ENCODE peak calls at places on chromosomes 11 and 22, in four cellular contexts. One of them, this sample, is unnamed.

GRCh38 chr11:47270331-47271271 is 668 bp downstream of the MADD start:
- DNase-seq in HepG2: peak; percentile 49
- DNase-seq in H1: no peak
- DNase-seq in GM12878: no peak
- DNase-seq in this sample: no peak

GRCh38 chr11:134509381-134510068 is 97.5 kb upstream of the B3GAT1 start:
- DNase-seq in GM12878: no peak
- DNase-seq in HepG2: no peak
- DNase-seq in H1: no peak
- DNase-seq in this sample: no peak

GRCh38 chr22:36201630-36202312 is at the start of gene APOL4:
- DNase-seq in HepG2: no peak
- DNase-seq in H1: no peak
- DNase-seq in GM12878: no peak
- DNase-seq in this sample: no peak

GRCh38 chr22:30774566-30774965 is 79.9 kb downstream of the OSBP2 start:
- DNase-seq in GM12878: no peak
- DNase-seq in HepG2: no peak
- DNase-seq in H1: no peak
- DNase-seq in this sample: no peak

GRCh38 chr22:35971418-35972119 is 57.1 kb downstream of the RBFOX2 start:
- DNase-seq in HepG2: peak; percentile 58
- DNase-seq in H1: no peak
- DNase-seq in GM12878: no peak
- DNase-seq in this sample: no peak

GRCh38 chr11:110830344-110831141 is 118.3 kb upstream of the ARHGAP20 start:
- DNase-seq in HepG2: no peak
- DNase-seq in GM12878: no peak
- DNase-seq in H1: peak; percentile 9
- DNase-seq in this sample: peak; percentile 6

GRCh38 chr11:95922099-95922498 is 1.8 kb downstream of the MTMR2 start:
- DNase-seq in HepG2: no peak
- DNase-seq in GM12878: no peak
- DNase-seq in H1: no peak
- DNase-seq in this sample: no peak

GRCh38 chr11:120707098-120707497 is 195.6 kb downstream of the GRIK4 start:
- DNase-seq in H1: no peak
- DNase-seq in HepG2: no peak
- DNase-seq in GM12878: no peak
- DNase-seq in this sample: no peak

GRCh38 chr11:3853935-3854659 is 1.4 kb upstream of the STIM1 start:
- DNase-seq in HepG2: no peak
- DNase-seq in H1: no peak
- DNase-seq in GM12878: peak; percentile 86
- DNase-seq in this sample: no peak

GRCh38 chr11:5626191-5626590 is 1.4 kb downstream of the TRIM34 start:
- DNase-seq in H1: no peak
- DNase-seq in GM12878: no peak
- DNase-seq in HepG2: no peak
- DNase-seq in this sample: no peak

GRCh38 chr11:8068605-8069221 is 12.3 kb upstream of the TUB start:
- DNase-seq in GM12878: no peak
- DNase-seq in HepG2: peak; percentile 47
- DNase-seq in H1: no peak
- DNase-seq in this sample: no peak

DNA sequence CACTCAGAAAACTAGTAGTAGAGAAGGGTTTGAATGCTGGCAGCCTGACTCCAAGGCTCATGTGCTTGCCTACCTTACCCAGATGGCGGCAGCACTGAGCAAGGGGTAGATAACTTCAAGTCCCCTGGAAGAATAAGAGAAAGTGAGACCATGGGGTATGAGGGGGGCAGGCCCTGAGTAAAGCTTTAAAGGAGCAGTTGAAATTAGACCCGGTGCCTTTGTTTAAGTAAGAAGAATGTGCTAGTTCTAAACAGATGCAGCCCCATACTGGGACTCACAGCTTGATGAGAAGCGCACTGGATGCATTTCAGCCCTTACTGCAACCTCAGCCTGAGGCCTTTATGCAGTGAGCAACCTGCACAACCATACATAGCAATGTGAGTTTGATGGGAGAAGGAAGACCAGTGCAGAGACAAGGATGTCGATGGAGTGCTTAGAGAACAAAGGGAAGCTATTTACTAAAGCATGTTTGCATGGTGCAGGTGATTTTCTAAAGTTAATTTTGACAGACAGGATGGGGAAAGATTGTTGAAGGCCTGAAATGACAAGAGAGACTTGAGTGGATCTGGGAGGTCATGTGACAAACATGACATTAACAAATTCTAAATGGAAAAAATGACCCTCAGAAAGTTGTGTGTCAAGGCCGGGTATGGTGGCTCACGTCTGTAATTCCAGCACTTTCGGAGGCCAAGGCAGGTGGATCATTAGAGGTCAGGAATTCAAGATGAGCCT is 27.1 kb upstream of the TMA7B start:
- DNase-seq in GM12878: no peak
- DNase-seq in HepG2: peak; percentile 29
- DNase-seq in H1: peak; percentile 78
- DNase-seq in this sample: peak; percentile 81
- TF ChIP-seq SUZ12 in GM12878: no peak
- TF ChIP-seq SUZ12 in HepG2: no peak
- TF ChIP-seq SUZ12 in H1: no peak
- TF ChIP-seq SUZ12 in this sample: no peak

DNA sequence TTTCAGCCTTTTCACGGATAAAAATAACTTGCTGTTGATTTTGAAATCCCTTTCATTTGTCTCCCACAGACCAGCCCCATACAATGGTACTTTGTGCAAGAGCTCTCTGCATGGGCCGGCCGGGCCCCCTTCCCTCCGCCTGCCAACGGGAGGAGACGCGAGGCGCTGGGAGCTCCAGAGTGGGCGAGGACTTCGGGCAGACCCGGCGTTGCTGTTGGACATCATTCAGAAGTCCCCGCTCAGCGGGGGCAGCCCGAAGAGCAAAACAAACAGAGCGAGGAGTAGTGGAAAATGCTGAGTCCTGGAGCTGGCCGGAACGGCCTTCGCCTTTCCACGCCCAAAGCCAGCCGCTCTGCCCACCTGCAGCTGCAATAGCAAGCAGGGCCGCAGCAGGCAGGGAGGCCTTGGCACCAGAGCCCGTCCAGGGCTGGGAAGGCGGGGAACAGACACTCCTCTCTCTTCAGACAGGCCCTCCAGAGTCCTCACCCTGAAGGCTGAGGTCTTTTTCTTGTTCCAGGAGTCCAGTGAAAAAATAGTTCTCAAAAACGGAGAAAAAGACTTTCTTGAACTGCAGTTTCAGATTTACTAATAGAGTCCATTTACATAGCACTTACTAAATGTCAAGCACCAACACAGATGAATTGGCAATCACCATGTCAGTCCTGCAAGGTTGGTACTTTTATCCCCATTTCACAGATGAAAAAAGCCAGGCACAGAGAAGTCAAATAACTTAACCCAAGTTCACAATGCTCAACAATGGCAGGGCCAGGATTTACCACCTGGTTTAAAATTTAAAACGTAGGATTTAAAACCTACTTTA is 135.5 kb downstream of the ETS1 start:
- DNase-seq in GM12878: no peak
- DNase-seq in HepG2: peak; percentile 82
- DNase-seq in H1: no peak
- DNase-seq in this sample: no peak
- H3K9ac ChIP-seq in GM12878: no peak overlapping the region
- H3K9ac ChIP-seq in HepG2: peak overlapping the region; percentile 41
- H3K9ac ChIP-seq in H1: no peak overlapping the region
- H3K9ac ChIP-seq in this sample: no peak overlapping the region

DNA sequence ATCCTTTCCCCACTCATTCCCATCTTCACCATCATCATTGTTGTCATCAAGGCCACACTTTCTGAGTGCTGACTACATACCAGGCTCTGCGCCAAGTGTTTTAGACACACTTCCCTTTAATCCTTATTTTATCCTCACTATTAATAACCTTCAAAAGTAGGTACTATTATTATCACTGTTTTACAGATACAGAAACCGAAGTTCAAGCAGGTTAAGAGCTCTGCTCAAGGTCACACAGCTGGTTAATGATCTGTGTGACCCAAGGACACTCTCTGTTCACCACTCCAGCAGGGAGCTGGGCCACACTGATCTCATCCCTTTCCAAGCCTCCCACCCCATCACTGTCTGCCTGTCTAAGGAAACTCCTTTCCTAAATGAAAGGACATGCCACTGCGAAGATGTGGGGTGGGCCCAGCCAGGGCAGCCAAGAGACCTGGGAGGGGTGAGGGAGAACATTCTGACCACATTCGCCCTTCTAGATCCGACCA is 17.2 kb upstream of the TSKU start:
- DNase-seq in GM12878: no peak
- DNase-seq in H1: no peak
- DNase-seq in HepG2: peak; percentile 43
- DNase-seq in this sample: no peak
- H3K27me3 ChIP-seq in GM12878: no peaks in the 10 kb centered on the region
- H3K27me3 ChIP-seq in H1: no peaks in the 10 kb centered on the region
- H3K27me3 ChIP-seq in HepG2: no peaks in the 10 kb centered on the region
- H3K27me3 ChIP-seq in this sample: no peaks in the 10 kb centered on the region

DNA sequence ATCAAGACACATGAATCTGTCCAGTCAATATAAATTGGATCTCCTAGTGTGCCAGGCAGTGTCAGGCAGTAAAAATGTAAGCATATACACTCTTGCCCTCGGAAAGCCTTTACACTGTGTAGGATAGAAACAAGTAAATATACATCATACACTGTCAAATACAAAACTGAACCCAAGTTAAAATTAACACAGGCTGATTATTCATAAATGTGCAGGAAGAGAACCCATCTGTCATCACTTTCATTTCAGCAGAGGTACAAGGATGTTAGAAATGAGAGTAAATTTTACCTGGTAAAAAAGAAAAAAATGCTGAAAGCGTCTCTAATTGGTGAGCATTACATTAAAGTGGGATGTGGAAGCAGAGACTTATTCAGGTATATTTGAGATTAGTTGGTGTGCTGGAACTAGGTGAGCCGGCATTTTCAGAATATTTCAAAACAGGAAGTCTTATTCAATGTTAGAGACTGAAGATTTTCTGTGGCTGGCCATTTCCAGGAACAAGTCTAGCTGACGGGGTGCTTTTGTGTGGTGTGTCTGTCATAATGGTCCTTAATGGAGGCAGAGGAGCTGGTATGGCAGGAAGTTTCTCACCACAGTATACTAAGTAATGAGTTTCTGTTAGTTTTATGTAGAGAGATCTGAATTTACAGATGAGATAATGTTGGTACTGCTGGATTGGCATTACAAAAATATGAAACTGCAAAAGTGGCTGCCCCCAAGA is 192.6 kb downstream of the CASP12 start:
- DNase-seq in HepG2: no peak
- DNase-seq in GM12878: peak; percentile 59
- DNase-seq in H1: no peak
- DNase-seq in this sample: no peak
- TF ChIP-seq SUZ12 in HepG2: no peak
- TF ChIP-seq SUZ12 in GM12878: no peak
- TF ChIP-seq SUZ12 in H1: no peak
- TF ChIP-seq SUZ12 in this sample: no peak

GRCh38 chr22:40634119-40634903 is 2.2 kb downstream of the MRTFA start:
- DNase-seq in GM12878: no peak
- DNase-seq in HepG2: no peak
- DNase-seq in H1: no peak
- DNase-seq in this sample: no peak
- H3K9ac ChIP-seq in GM12878: no peak overlapping the region
- H3K9ac ChIP-seq in HepG2: peak overlapping the region; percentile 91
- H3K9ac ChIP-seq in H1: no peak overlapping the region
- H3K9ac ChIP-seq in this sample: no peak overlapping the region

GRCh38 chr22:50014655-50015401 is 2.3 kb upstream of the IL17REL start:
- DNase-seq in GM12878: no peak
- DNase-seq in HepG2: no peak
- DNase-seq in H1: no peak
- DNase-seq in this sample: no peak
- H3K27me3 ChIP-seq in GM12878: no peaks in the 10 kb centered on the region
- H3K27me3 ChIP-seq in HepG2: peaks cover 73% of the 10 kb centered on the region
- H3K27me3 ChIP-seq in H1: peaks cover 41% of the 10 kb centered on the region
- H3K27me3 ChIP-seq in this sample: peaks cover 69% of the 10 kb centered on the region

GRCh38 chr22:47092896-47093311 is 330.5 kb downstream of the TBC1D22A start:
- DNase-seq in HepG2: no peak
- DNase-seq in GM12878: no peak
- DNase-seq in H1: no peak
- DNase-seq in this sample: no peak

GRCh38 chr22:47095395-47096122 is 333.1 kb downstream of the TBC1D22A start:
- DNase-seq in HepG2: no peak
- DNase-seq in GM12878: no peak
- DNase-seq in H1: no peak
- DNase-seq in this sample: no peak

GRCh38 chr22:47091921-47092700 is 329.7 kb downstream of the TBC1D22A start:
- DNase-seq in HepG2: no peak
- DNase-seq in GM12878: no peak
- DNase-seq in H1: no peak
- DNase-seq in this sample: no peak

GRCh38 chr22:47093720-47094119 is 331.3 kb downstream of the TBC1D22A start:
- DNase-seq in GM12878: no peak
- DNase-seq in H1: no peak
- DNase-seq in HepG2: no peak
- DNase-seq in this sample: no peak

DNA sequence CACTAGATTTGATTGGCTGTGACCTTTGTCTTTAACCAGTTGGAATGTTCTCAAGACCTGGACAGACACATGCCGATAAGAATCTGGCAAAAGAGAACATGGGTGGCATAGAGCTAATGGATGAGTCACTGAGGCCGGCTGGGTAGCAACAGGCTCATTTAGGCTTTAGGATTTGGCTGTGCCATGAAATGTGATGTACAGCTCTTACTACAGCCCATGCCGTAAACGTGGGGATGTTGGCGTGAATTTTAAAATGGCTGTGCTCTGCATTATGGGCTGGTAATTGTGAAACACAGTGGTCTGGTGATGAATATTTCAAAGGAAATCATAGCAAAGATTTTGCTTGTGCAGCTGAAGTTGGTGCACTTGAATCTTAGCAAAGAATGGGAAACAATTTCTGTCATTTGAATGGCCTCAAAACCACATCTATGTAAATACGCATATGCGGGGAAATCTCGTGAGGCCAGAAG is 332.4 kb downstream of the TBC1D22A start:
- DNase-seq in H1: no peak
- DNase-seq in HepG2: no peak
- DNase-seq in GM12878: no peak
- DNase-seq in this sample: no peak
- TF ChIP-seq SUZ12 in H1: no peak
- TF ChIP-seq SUZ12 in HepG2: no peak
- TF ChIP-seq SUZ12 in GM12878: no peak
- TF ChIP-seq SUZ12 in this sample: no peak

GRCh38 chr11:61833926-61834277 is 5.8 kb downstream of the FADS2 start:
- DNase-seq in HepG2: no peak
- DNase-seq in GM12878: no peak
- DNase-seq in H1: no peak
- DNase-seq in this sample: no peak
- H3K9ac ChIP-seq in HepG2: no peak overlapping the region
- H3K9ac ChIP-seq in GM12878: peak overlapping the region; percentile 72
- H3K9ac ChIP-seq in H1: no peak overlapping the region
- H3K9ac ChIP-seq in this sample: peak overlapping the region; percentile 58

GRCh38 chr11:93213622-93214021 is 15.8 kb upstream of the SLC36A4 start:
- DNase-seq in HepG2: no peak
- DNase-seq in H1: no peak
- DNase-seq in GM12878: no peak
- DNase-seq in this sample: no peak
- H3K27me3 ChIP-seq in HepG2: no peaks in the 10 kb centered on the region
- H3K27me3 ChIP-seq in H1: no peaks in the 10 kb centered on the region
- H3K27me3 ChIP-seq in GM12878: no peaks in the 10 kb centered on the region
- H3K27me3 ChIP-seq in this sample: no peaks in the 10 kb centered on the region

This sample was measured in NT2/D1.